ENCODE peak calls at places on chromosomes 6 and 20, in five cellular contexts. D, C, E, H and L are unnamed samples.

GRCh38 chr6:75748743-75749538 is at the start of gene MYO6:
- DNase-seq in D (peak), C (peak), E (peak), H (peak), L (peak)

GRCh38 chr6:33985333-33985751 is 160.5 kb downstream of the GRM4 start:
- DNase-seq in D (no peak), C (no peak), E (no peak), H (no peak), L (no peak)

GRCh38 chr6:679282-679681 is 13.7 kb downstream of the EXOC2 start:
- DNase-seq in D (no peak), C (no peak), E (no peak), H (no peak), L (no peak)

GRCh38 chr20:63240004-63240403 is 4.3 kb downstream of the BIRC7 start:
- DNase-seq in D (no peak), C (no peak), E (no peak), H (no peak), L (no peak)

GRCh38 chr6:136371117-136371696 is 81.6 kb upstream of the BCLAF1 start:
- DNase-seq in D (no peak), C (no peak), E (no peak), H (no peak), L (no peak)

GRCh38 chr20:3679749-3680700 is 1.8 kb downstream of the ADAM33 start:
- DNase-seq in D (no peak), C (no peak), E (no peak), H (no peak), L (no peak)

GRCh38 chr6:24016286-24016685 is 109.7 kb upstream of the NRSN1 start:
- DNase-seq in D (no peak), C (no peak), E (no peak), H (no peak), L (no peak)

GRCh38 chr20:1298888-1299511 is 29.9 kb downstream of the SDCBP2 start:
- DNase-seq in D (no peak), C (no peak), E (no peak), H (no peak), L (no peak)

GRCh38 chr6:136967874-136968752 is 46.0 kb downstream of the SLC35D3 start:
- DNase-seq in D (peak), C (no peak), E (peak), H (peak), L (peak)

GRCh38 chr20:17835240-17835940 is 133.2 kb downstream of the SNX5 start:
- DNase-seq in D (no peak), C (no peak), E (no peak), H (peak), L (no peak)

GRCh38 chr6:23013776-23014175 is 444.4 kb downstream of the HDGFL1 start:
- DNase-seq in D (no peak), C (no peak), E (no peak), H (peak), L (no peak)

GRCh38 chr6:157259443-157259842 is 63.9 kb downstream of the TMEM242 start:
- DNase-seq in D (no peak), C (no peak), E (no peak), H (no peak), L (no peak)

GRCh38 chr6:168116975-168117899 is 38.2 kb upstream of the FRMD1 start:
- DNase-seq in D (no peak), C (no peak), E (no peak), H (no peak), L (no peak)